ENCODE peak calls at places on chromosomes 7 and 10, in five cellular contexts. P is mesenchymal stem cell, C is IMR-90, G is neuronal stem cell, U is H1. M is an unnamed sample. For H3K9me3, the result is how much of the 10 kb centered on the place peaks cover.

GRCh38 chr7:108045669-108046068 is 42.7 kb upstream of the LAMB1 start:
- DNase-seq in C (peak), G (no peak), P (peak), U (no peak), M (no peak)

GRCh38 chr10:73644015-73644743 is 2.9 kb upstream of the MYOZ1 start:
- DNase-seq in P (peak), G (peak), U (no peak), C (peak), M (peak)

GRCh38 chr10:30988831-30989458 is 42.7 kb downstream of the ZNF438 start:
- DNase-seq in P (peak), U (no peak), C (peak), G (no peak), M (no peak)

GRCh38 chr7:137590686-137591255 is 247.2 kb upstream of the PTN start:
- DNase-seq in G (no peak), U (no peak), C (no peak), P (no peak), M (peak)

GRCh38 chr7:97027427-97028234 is 3.0 kb upstream of the DLX5 start:
- DNase-seq in C (peak), G (peak), U (no peak), P (peak), M (peak)

GRCh38 chr10:87868277-87868676 is 4.9 kb downstream of the PTEN start:
- DNase-seq in G (no peak), C (no peak), U (no peak), P (no peak), M (no peak)

GRCh38 chr7:142319970-142320369 is 62.1 kb upstream of the PRSS58 start:
- DNase-seq in U (no peak), G (no peak), C (no peak), P (no peak), M (peak)

GRCh38 chr10:70292016-70292415 is 8.2 kb upstream of the NPFFR1 start:
- DNase-seq in P (no peak), C (no peak), G (no peak), U (no peak), M (no peak)

GRCh38 chr10:88500656-88501055 is 82.5 kb downstream of the RNLS start:
- DNase-seq in G (no peak), C (peak), P (peak), U (no peak), M (no peak)

GRCh38 chr7:12110425-12110824 is 100.7 kb upstream of the TMEM106B start:
- DNase-seq in C (no peak), G (no peak), P (no peak), U (no peak), M (no peak)

GRCh38 chr10:5975641-5976473 is 1.5 kb downstream of the IL15RA start:
- DNase-seq in C (peak), P (peak), U (no peak), G (no peak), M (no peak)

GRCh38 chr10:59709472-59710125 is at the start of gene SLC16A9:
- DNase-seq in G (peak), P (peak), C (peak), U (peak), M (peak)

GRCh38 chr7:40000734-40001315 is 50.8 kb downstream of the CDK13 start:
- DNase-seq in U (no peak), G (no peak), P (no peak), C (peak), M (no peak)

GRCh38 chr7:13016633-13017324 is 329.3 kb downstream of the ARL4A start:
- DNase-seq in C (peak), U (no peak), P (peak), G (no peak), M (no peak)

GRCh38 chr10:103417601-103418000 is 21.2 kb downstream of the PDCD11 start:
- DNase-seq in U (no peak), P (no peak), G (no peak), C (no peak), M (no peak)

GRCh38 chr7:75925717-75926435 is 10.9 kb downstream of the POR start:
- DNase-seq in U (no peak), P (no peak), C (no peak), G (no peak), M (no peak)

GRCh38 chr7:38448076-38448475 is 174.6 kb upstream of the TARP start:
- DNase-seq in G (no peak), U (no peak), P (peak), C (peak), M (no peak)

GRCh38 chr10:84540617-84541288 is 212.4 kb downstream of the CCSER2 start:
- DNase-seq in U (no peak), G (peak), P (peak), C (peak), M (peak)

GRCh38 chr7:123122951-123123350 is 76.8 kb downstream of the SLC13A1 start:
- DNase-seq in C (no peak), G (no peak), P (no peak), U (no peak), M (no peak)

GRCh38 chr7:106623846-106624245 is 37.1 kb downstream of the CCDC71L start:
- DNase-seq in U (no peak), P (peak), G (no peak), C (peak), M (no peak)

GRCh38 chr10:59770689-59771088 is 17.4 kb upstream of the MRLN start:
- DNase-seq in U (no peak), P (no peak), C (no peak), G (no peak), M (no peak)

GRCh38 chr10:104267721-104268690 is 978 bp upstream of the GSTO2 start:
- DNase-seq in P (no peak), G (no peak), U (no peak), C (no peak), M (no peak)

GRCh38 chr7:140696024-140696678 is 357 bp upstream of the NDUFB2 start:
- DNase-seq in U (no peak), G (peak), P (peak), C (peak), M (peak)

GRCh38 chr10:118585794-118586193 is 9.7 kb downstream of the PRLHR start:
- DNase-seq in P (no peak), G (no peak), U (no peak), C (no peak), M (no peak)
- H3K9me3 ChIP-seq in P (under half), G (under half), U (under half), C (under half), M (under half)

DNA sequence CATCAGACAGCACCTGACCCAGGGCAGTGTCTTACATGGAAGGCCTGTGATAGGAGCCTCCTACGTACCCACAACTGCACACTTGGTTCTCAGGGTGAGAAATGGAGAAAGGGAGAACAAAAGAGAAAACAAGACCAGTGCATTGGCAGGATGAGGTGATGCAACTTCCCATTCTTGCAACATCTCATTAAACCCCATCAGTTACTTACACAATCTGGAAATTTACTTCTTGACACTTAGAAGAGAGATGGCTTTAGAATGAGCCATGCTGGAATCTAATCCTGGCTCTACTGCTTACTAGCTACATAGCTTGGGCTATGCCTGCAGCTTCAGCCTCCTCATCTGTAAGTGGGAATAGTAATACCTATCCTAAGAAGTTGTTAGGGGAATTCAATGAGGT is 391.7 kb downstream of the KCNMA1 start:
- DNase-seq in P (peak), G (no peak), U (no peak), C (peak), M (no peak)
- H2AK5ac ChIP-seq in P (no peak), G (no peak), U (no peak), C (peak), M (no peak)

DNA sequence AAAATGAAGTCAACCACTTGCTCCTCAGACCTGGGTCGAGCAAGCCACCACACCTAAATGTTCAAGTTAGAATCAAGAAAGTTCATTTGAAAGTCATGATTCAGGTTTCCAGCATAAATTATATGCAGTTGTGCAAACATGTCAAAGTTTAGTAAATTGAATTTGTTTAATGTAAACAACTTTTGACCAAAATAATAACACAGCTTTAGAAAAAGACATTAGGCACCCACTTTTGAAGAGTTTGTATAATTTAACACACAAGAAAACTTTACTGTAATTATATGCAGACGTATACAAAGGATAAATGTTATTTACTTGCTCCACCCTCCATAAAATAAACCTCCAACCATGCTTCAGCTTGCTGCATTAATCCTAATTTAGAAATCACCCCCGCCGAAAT is 680.0 kb downstream of the LRMDA start:
- DNase-seq in P (no peak), C (no peak), U (no peak), G (no peak), M (no peak)
- H2BK15ac ChIP-seq in P (no peak), C (no peak), U (no peak), G (no peak), M (no peak)

GRCh38 chr10:18565006-18565405 is 86.4 kb downstream of the NSUN6 start:
- DNase-seq in G (no peak), C (no peak), U (no peak), P (no peak), M (no peak)
- H3K9me3 ChIP-seq in G (under half), C (under half), U (half or more), P (half or more), M (half or more)

GRCh38 chr7:157800281-157800680 is 463.5 kb downstream of the DNAJB6 start:
- DNase-seq in G (no peak), U (no peak), P (no peak), C (no peak), M (no peak)

GRCh38 chr7:157803906-157804305 is 467.1 kb downstream of the DNAJB6 start:
- DNase-seq in P (no peak), U (no peak), C (no peak), G (no peak), M (no peak)

GRCh38 chr7:157799076-157799685 is 462.4 kb downstream of the DNAJB6 start:
- DNase-seq in G (no peak), P (no peak), U (no peak), C (no peak), M (no peak)

GRCh38 chr7:157801109-157801508 is 464.3 kb downstream of the DNAJB6 start:
- DNase-seq in P (no peak), U (no peak), C (no peak), G (no peak), M (no peak)

GRCh38 chr7:157801971-157802675 is 465.3 kb downstream of the DNAJB6 start:
- DNase-seq in P (no peak), C (no peak), U (no peak), G (no peak), M (no peak)
- H2AK5ac ChIP-seq in P (no peak), C (no peak), U (no peak), G (peak), M (no peak)

DNA sequence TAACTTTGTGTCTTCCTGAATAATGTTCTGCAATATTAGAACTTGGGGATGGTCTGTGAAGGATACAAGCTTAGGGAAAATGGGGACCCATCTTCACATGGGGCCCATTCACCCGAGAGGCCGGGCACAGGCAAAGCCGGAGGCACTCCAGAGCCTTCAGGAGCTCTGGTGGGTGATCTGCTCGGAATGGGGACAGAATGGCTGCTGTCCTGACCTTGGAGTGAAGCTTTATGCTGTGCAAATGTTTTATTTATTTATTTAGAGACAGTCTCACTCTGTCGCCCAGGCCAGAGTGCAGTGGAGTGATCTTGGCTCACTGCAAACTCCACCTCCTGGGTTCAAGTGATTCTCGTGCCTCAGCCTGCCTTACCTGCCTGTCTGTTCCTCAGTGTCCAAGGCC is 55.4 kb downstream of the DYNC2I1 start:
- DNase-seq in U (no peak), G (no peak), C (no peak), P (no peak), M (no peak)
- H2BK15ac ChIP-seq in U (no peak), G (no peak), C (no peak), P (no peak), M (no peak)

GRCh38 chr10:107264742-107265141 is 100.2 kb upstream of the SORCS1 start:
- DNase-seq in C (no peak), P (no peak), G (no peak), U (no peak), M (peak)
- H3K9me3 ChIP-seq in C (under half), P (under half), G (under half), U (under half), M (under half)

DNA sequence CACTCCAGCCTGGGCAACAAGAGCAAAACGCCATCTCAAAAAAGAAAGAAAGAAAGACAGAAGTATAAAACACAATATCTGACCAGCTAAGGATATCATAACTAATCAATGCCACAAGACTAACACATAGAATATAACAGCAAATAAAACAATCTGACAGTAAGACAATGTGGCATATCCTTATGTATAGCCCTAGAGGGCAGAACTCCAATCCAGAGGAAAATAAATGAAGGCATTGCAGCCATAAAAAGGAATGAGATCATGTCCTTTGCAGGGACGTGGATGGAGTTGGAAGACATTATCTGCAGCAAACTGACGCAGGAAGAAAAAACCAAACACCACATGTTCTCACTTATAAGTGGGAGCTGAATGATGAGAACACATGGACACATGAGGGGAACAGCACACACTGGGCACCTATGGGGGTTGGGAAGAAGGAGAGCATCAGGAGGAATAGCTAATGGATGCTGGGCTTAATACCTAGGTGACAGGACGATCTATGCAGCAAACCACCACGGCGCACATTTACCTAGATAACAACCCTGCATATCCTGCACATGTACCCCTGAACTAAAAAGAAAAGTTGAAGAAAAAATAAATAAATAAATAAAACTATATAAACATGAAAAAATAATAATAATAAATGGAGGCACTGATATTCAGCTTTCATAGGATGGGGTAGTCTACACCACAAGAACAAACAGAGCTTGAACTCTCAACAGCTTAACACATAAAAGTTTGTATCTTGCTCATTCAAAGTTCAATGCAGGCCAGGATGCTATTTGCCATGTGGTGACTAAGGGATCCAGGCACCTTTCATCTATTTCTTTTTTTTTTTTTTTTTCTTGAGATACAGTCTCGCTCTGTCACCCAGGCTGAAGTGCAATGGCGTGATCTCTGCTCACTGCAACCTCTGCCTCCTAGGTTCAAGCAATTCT is 66.1 kb upstream of the KAT6B start:
- DNase-seq in G (no peak), U (no peak), C (no peak), P (no peak), M (no peak)
- H2AK5ac ChIP-seq in G (no peak), U (no peak), C (no peak), P (no peak), M (no peak)